ENCODE peak calls at places on chromosomes 12 and 14, in eight cellular contexts. G is IMR-90, Z is RWPE1, C is SK-N-SH, W is ovary, T is tibial nerve, S is left ventricle myocardium inferior, A is sigmoid colon. Y is an unnamed sample.

GRCh38 chr12:124758266-124759200 is 105.1 kb downstream of the SCARB1 start:
- DNase-seq in A (no peak), C (peak), Z (no peak), T (no peak), S (no peak), G (no peak), W (no peak), Y (no peak)

GRCh38 chr14:79834856-79835255 is 376.4 kb downstream of the DIO2 start:
- DNase-seq in W (no peak), A (no peak), G (no peak), Z (no peak), T (no peak), C (no peak), S (no peak), Y (no peak)

GRCh38 chr14:89427426-89428162 is 10.6 kb upstream of the FOXN3 start:
- DNase-seq in Z (no peak), W (peak), T (no peak), A (peak), C (no peak), G (no peak), S (no peak), Y (no peak)

GRCh38 chr12:102067574-102068258 is 5.9 kb upstream of the WASHC3 start:
- DNase-seq in G (peak), Z (no peak), S (no peak), C (no peak), T (no peak), W (no peak), A (no peak), Y (no peak)

GRCh38 chr14:61435563-61436337 is 114.4 kb downstream of the PRKCH start:
- DNase-seq in T (no peak), G (no peak), Z (no peak), C (no peak), A (no peak), S (no peak), W (no peak), Y (no peak)

GRCh38 chr12:12562016-12562483 is 613 bp downstream of the DUSP16 start:
- DNase-seq in C (no peak), Z (no peak), T (no peak), W (no peak), S (peak), A (peak), G (peak), Y (peak)

GRCh38 chr12:7131502-7131866 is 1.3 kb downstream of the CLSTN3 start:
- DNase-seq in G (no peak), Z (no peak), A (no peak), S (no peak), T (no peak), W (no peak), C (peak), Y (peak)

GRCh38 chr14:84969501-84969900 is 560.4 kb upstream of the FLRT2 start:
- DNase-seq in T (no peak), W (no peak), S (no peak), A (no peak), Z (peak), G (no peak), C (no peak), Y (no peak)

GRCh38 chr14:67522270-67522669 is 10.8 kb upstream of the PLEKHH1 start:
- DNase-seq in A (peak), S (no peak), T (no peak), G (no peak), W (no peak), Z (no peak), C (no peak), Y (no peak)

GRCh38 chr12:47085815-47086252 is 6.1 kb upstream of the AMIGO2 start:
- DNase-seq in S (no peak), A (no peak), Z (peak), G (peak), W (no peak), T (no peak), C (no peak), Y (peak)

GRCh38 chr14:32396874-32397273 is 67.8 kb downstream of the AKAP6 start:
- DNase-seq in T (no peak), W (no peak), C (no peak), S (no peak), G (no peak), Z (no peak), A (no peak), Y (no peak)

GRCh38 chr12:109156586-109156985 is 40.2 kb downstream of the ACACB start:
- DNase-seq in G (no peak), T (no peak), S (no peak), A (peak), W (no peak), Z (no peak), C (no peak), Y (no peak)

GRCh38 chr12:109582636-109583035 is 9.0 kb downstream of the MVK start:
- DNase-seq in T (no peak), S (peak), A (no peak), C (peak), Z (no peak), W (no peak), G (no peak), Y (peak)

GRCh38 chr12:88328056-88328455 is 185.9 kb downstream of the TMTC3 start:
- DNase-seq in G (no peak), Z (no peak), A (no peak), S (no peak), T (no peak), C (no peak), W (no peak), Y (no peak)

GRCh38 chr14:76774471-76775158 is 13.3 kb downstream of the VASH1 start:
- DNase-seq in T (no peak), A (peak), S (no peak), G (no peak), W (no peak), C (no peak), Z (no peak), Y (no peak)

GRCh38 chr14:103679351-103679750 is 35.9 kb downstream of the XRCC3 start:
- DNase-seq in C (peak), W (peak), Z (no peak), T (no peak), A (no peak), G (no peak), S (no peak), Y (peak)

GRCh38 chr12:102197789-102198188 is at the start of gene PMCH:
- DNase-seq in C (no peak), T (no peak), G (peak), Z (peak), A (no peak), W (no peak), S (no peak), Y (no peak)

GRCh38 chr14:80942158-80942738 is 710 bp upstream of the CEP128 start:
- DNase-seq in Z (no peak), T (no peak), W (no peak), A (no peak), C (no peak), S (no peak), G (no peak), Y (no peak)

GRCh38 chr14:64787619-64788018 is 83.4 kb downstream of the PLEKHG3 start:
- DNase-seq in W (no peak), Z (no peak), G (no peak), T (no peak), A (no peak), C (no peak), S (no peak), Y (no peak)

GRCh38 chr14:75430526-75430925 is 2.7 kb downstream of the JDP2 start:
- DNase-seq in G (peak), T (peak), W (peak), A (no peak), S (peak), Z (no peak), C (no peak), Y (no peak)

GRCh38 chr12:24905431-24905830 is 43.5 kb downstream of the BCAT1 start:
- DNase-seq in C (no peak), A (no peak), S (no peak), W (no peak), T (no peak), Z (no peak), G (peak), Y (no peak)

GRCh38 chr12:45994736-45995135 is 4.4 kb upstream of the SCAF11 start:
- DNase-seq in G (no peak), W (no peak), A (no peak), C (peak), S (no peak), T (no peak), Z (no peak), Y (peak)

GRCh38 chr12:69497308-69498026 is 27.3 kb downstream of the FRS2 start:
- DNase-seq in W (no peak), C (no peak), Z (no peak), T (no peak), A (no peak), G (peak), S (no peak), Y (no peak)

GRCh38 chr12:59093090-59093489 is 172.8 kb upstream of the LRIG3 start:
- DNase-seq in Z (no peak), G (peak), T (no peak), S (no peak), W (no peak), A (no peak), C (no peak), Y (no peak)

GRCh38 chr12:51270847-51271518 is 768 bp upstream of the SMAGP start:
- DNase-seq in S (no peak), Z (peak), T (no peak), G (peak), C (no peak), A (no peak), W (no peak), Y (no peak)

GRCh38 chr12:25014961-25015360 is 66.1 kb upstream of the BCAT1 start:
- DNase-seq in Z (no peak), C (no peak), T (no peak), W (no peak), A (no peak), S (no peak), G (peak), Y (no peak)

GRCh38 chr14:96938946-96939345 is 141.8 kb downstream of the VRK1 start:
- DNase-seq in Z (no peak), W (no peak), C (no peak), A (no peak), G (no peak), T (no peak), S (no peak), Y (peak)

GRCh38 chr12:67452119-67452805 is 183.1 kb downstream of the CAND1 start:
- DNase-seq in T (no peak), Z (no peak), W (no peak), S (no peak), A (no peak), G (no peak), C (no peak), Y (no peak)

GRCh38 chr12:5945071-5946008 is at the start of gene ANO2:
- DNase-seq in S (no peak), G (no peak), T (no peak), Z (no peak), C (peak), W (no peak), A (no peak), Y (peak)

GRCh38 chr14:54374117-54374884 is 22.5 kb upstream of the CDKN3 start:
- DNase-seq in A (no peak), T (no peak), Z (no peak), C (no peak), S (no peak), G (peak), W (no peak), Y (no peak)

GRCh38 chr12:63098851-63099250 is 52.1 kb downstream of the AVPR1A start:
- DNase-seq in A (no peak), G (no peak), W (no peak), C (no peak), T (no peak), Z (no peak), S (no peak), Y (peak)

GRCh38 chr12:125185311-125185739 is 120.1 kb downstream of the AACS start:
- DNase-seq in C (no peak), S (no peak), T (no peak), W (no peak), A (no peak), Z (no peak), G (no peak), Y (peak)

GRCh38 chr14:71354801-71355200 is 447.5 kb downstream of the PCNX1 start:
- DNase-seq in Z (peak), W (no peak), G (peak), A (no peak), T (no peak), C (no peak), S (no peak), Y (peak)

GRCh38 chr12:100504820-100505219 is 31.2 kb downstream of the NR1H4 start:
- DNase-seq in C (no peak), Z (no peak), G (no peak), S (no peak), A (no peak), W (no peak), T (no peak), Y (no peak)
- H3K27ac ChIP-seq in C (no peak), Z (no peak), G (no peak), S (no peak), A (no peak), W (no peak), T (no peak), Y (no peak)

DNA sequence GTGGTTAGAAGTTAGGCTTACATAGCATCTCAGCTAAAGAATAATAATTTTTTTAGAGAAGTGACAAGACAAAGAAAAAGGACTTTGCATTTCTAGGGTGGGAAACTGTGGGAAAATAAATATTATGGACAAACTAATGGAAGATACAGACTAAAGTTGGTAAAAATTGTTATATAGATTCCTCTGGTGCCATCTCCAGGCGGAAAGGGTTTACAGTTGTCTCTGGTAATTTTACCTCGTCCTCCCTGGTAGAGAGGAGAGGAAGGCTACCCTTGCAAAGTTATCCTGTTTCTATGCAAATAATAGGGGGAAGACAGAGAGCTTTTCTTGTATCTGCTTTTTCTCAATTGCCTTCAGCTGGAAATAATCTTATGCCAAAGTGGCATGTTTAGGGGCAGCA is 5.2 kb downstream of the OR11G2 start:
- DNase-seq in G (no peak), Z (no peak), T (no peak), W (no peak), A (no peak), S (no peak), C (no peak), Y (no peak)
- H3K27ac ChIP-seq in G (no peak), Z (no peak), T (no peak), W (no peak), A (no peak), S (no peak), C (no peak), Y (no peak)

GRCh38 chr12:60616400-60616799 is 1020.6 kb downstream of the SLC16A7 start:
- DNase-seq in G (no peak), A (peak), S (no peak), C (no peak), T (no peak), W (no peak), Z (no peak), Y (no peak)
- H3K27ac ChIP-seq in G (no peak), A (no peak), S (no peak), C (no peak), T (no peak), W (no peak), Z (no peak), Y (no peak)

GRCh38 chr14:98231210-98231609 is 1040.8 kb downstream of the BCL11B start:
- DNase-seq in T (no peak), W (no peak), Z (no peak), G (no peak), S (no peak), C (no peak), A (no peak), Y (no peak)

GRCh38 chr14:98226411-98226810 is 1045.6 kb downstream of the BCL11B start:
- DNase-seq in S (no peak), C (no peak), T (no peak), W (no peak), Z (no peak), G (no peak), A (no peak), Y (no peak)

GRCh38 chr14:98229676-98230366 is 1042.2 kb downstream of the BCL11B start:
- DNase-seq in Z (no peak), W (no peak), C (no peak), G (no peak), A (no peak), S (no peak), T (no peak), Y (no peak)

GRCh38 chr14:98227000-98227726 is 1044.8 kb downstream of the BCL11B start:
- DNase-seq in C (no peak), G (no peak), Z (no peak), W (no peak), A (no peak), S (no peak), T (no peak), Y (no peak)

GRCh38 chr14:98227727-98228111 is 1044.3 kb downstream of the BCL11B start:
- DNase-seq in T (no peak), A (no peak), W (no peak), S (no peak), C (no peak), Z (no peak), G (no peak), Y (no peak)
- H3K27ac ChIP-seq in T (no peak), A (no peak), W (no peak), S (no peak), C (no peak), Z (no peak), G (no peak), Y (no peak)

GRCh38 chr12:123102781-123103503 is 47.9 kb downstream of the PITPNM2 start:
- DNase-seq in T (no peak), W (no peak), A (no peak), G (no peak), C (no peak), Z (no peak), S (no peak), Y (no peak)
- H3K27ac ChIP-seq in T (no peak), W (peak), A (no peak), G (no peak), C (no peak), Z (no peak), S (peak), Y (no peak)

DNA sequence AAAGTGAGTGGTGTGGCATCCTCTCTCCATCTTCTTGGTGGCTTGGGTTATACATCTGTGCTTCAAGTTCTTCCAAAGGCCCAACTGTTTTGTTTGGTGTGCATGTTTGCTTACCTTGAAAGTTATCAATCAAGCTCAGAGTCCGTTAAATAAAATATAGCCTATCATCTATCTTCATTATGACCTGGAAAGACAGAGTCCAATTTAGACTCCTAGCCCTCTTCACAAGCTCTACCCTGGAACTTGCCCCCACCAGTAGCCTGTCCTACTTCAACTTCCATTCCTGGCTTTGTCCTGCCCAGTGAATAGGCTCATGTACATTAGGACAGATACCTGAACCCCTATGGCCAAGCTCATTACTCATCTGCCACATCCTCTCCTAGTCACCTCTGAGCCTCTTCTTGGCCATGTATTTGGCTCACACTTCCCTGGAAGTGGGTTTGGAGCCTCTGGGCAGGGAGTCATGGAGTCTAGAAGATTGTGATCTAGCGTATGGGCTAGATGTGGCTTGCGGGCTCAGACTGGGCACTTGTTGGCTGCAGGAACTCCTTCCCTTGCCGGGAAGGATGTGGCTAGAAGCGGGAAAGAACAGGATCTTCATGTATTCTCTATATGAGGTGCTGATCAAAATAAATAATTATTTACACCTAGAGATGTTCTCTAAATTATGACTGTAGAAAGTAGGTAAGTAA is 6.4 kb upstream of the SSTR1 start:
- DNase-seq in G (no peak), S (no peak), Z (no peak), W (no peak), T (no peak), C (no peak), A (no peak), Y (peak)
- H3K27ac ChIP-seq in G (no peak), S (no peak), Z (no peak), W (no peak), T (no peak), C (no peak), A (no peak), Y (peak)

GRCh38 chr14:68809524-68809923 is 16.7 kb upstream of the ZFP36L1 start:
- DNase-seq in S (no peak), G (no peak), T (no peak), W (no peak), C (peak), Z (no peak), A (peak), Y (no peak)

GRCh38 chr14:68806526-68807147 is 13.8 kb upstream of the ZFP36L1 start:
- DNase-seq in A (peak), T (no peak), C (peak), Z (no peak), G (no peak), W (no peak), S (no peak), Y (no peak)

GRCh38 chr14:68808696-68809095 is 15.8 kb upstream of the ZFP36L1 start:
- DNase-seq in W (no peak), S (no peak), C (peak), Z (no peak), A (peak), G (no peak), T (no peak), Y (no peak)

GRCh38 chr14:68807987-68808386 is 15.1 kb upstream of the ZFP36L1 start:
- DNase-seq in A (peak), Z (no peak), W (peak), C (peak), G (no peak), T (no peak), S (no peak), Y (no peak)

DNA sequence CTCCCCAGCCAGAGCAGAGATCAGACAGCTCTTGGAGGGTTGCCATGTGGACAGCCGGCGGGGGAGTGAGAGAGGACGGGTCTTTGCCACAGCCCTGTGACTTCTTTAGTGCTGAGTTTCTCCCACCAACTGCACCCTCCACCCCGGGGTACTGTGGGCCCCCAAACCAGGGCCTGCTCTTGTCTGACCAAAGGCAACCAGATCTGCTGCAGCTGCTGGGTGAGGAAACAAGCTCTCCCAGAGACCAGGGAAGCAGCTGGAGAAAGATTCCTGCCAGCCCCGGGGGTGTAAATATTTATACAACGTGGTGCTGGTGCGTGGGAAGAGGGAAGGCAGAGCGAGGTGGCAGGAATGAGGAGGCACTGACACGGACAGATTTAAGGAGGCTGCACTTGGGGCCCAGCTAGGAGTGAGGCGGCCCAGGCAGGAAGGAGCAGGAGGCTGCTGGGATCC is 14.3 kb upstream of the ZFP36L1 start:
- DNase-seq in S (peak), W (peak), T (no peak), A (peak), C (peak), G (peak), Z (no peak), Y (no peak)
- H3K27ac ChIP-seq in S (peak), W (peak), T (peak), A (peak), C (peak), G (peak), Z (peak), Y (no peak)

GRCh38 chr14:22475381-22475780 is 113.6 kb downstream of the DAD1 start:
- DNase-seq in Z (no peak), T (no peak), A (no peak), C (no peak), S (no peak), W (no peak), G (no peak), Y (no peak)
- H3K27ac ChIP-seq in Z (no peak), T (peak), A (no peak), C (no peak), S (no peak), W (no peak), G (no peak), Y (no peak)